ENCODE peak calls at places on chromosomes 5 and 9, in ten cellular contexts. N is stomach, C is ovary, H is transverse colon, S is HepG2, L is esophagus muscularis mucosa, Z is adrenal gland, T is IMR-90, A is body of pancreas, Y is K562. W is an unnamed sample. For H3K4me1 and H3K27me3, the result is how much of the 10 kb centered on the place peaks cover.

GRCh38 chr9:114906922-114907571 is 23.3 kb downstream of the TNFSF8 start:
- DNase-seq in N (no peak), C (no peak), H (no peak), S (peak), L (no peak), Z (no peak), T (peak), A (no peak), Y (no peak), W (no peak)

GRCh38 chr9:86978986-86979385 is 31.7 kb upstream of the GAS1 start:
- DNase-seq in N (no peak), C (no peak), H (no peak), S (no peak), L (no peak), Z (peak), T (peak), A (no peak), Y (no peak), W (no peak)

GRCh38 chr5:172451771-172452197 is 2.5 kb downstream of the SH3PXD2B start:
- DNase-seq in N (peak), C (no peak), H (peak), S (peak), L (no peak), Z (peak), T (peak), A (no peak), Y (no peak), W (no peak)

GRCh38 chr9:93612052-93612795 is 35.8 kb downstream of the PHF2 start:
- DNase-seq in N (no peak), C (no peak), H (no peak), S (no peak), L (no peak), Z (no peak), T (peak), A (no peak), Y (no peak), W (no peak)

GRCh38 chr9:112789493-112789892 is 38.9 kb downstream of the SNX30 start:
- DNase-seq in N (no peak), C (no peak), H (no peak), S (no peak), L (no peak), Z (no peak), T (peak), A (no peak), Y (no peak), W (no peak)

GRCh38 chr5:165143727-165144210 is 1638.3 kb downstream of the MAT2B start:
- DNase-seq in N (no peak), C (no peak), H (no peak), S (no peak), L (no peak), Z (no peak), T (no peak), A (no peak), Y (no peak), W (no peak)

GRCh38 chr5:156460496-156460895 is 133.5 kb downstream of the SGCD start:
- DNase-seq in N (no peak), C (no peak), H (no peak), S (no peak), L (no peak), Z (no peak), T (peak), A (no peak), Y (no peak), W (no peak)

GRCh38 chr5:160923927-160924705 is 72.1 kb upstream of the ATP10B start:
- DNase-seq in N (peak), C (no peak), H (peak), S (peak), L (no peak), Z (no peak), T (no peak), A (peak), Y (no peak), W (no peak)

GRCh38 chr9:107739601-107740082 is 250.1 kb upstream of the KLF4 start:
- DNase-seq in N (peak), C (peak), H (no peak), S (no peak), L (no peak), Z (peak), T (peak), A (no peak), Y (no peak), W (peak)

GRCh38 chr9:100213730-100214477 is 114.9 kb downstream of the INVS start:
- DNase-seq in N (no peak), C (no peak), H (no peak), S (no peak), L (no peak), Z (no peak), T (peak), A (no peak), Y (no peak), W (no peak)

GRCh38 chr9:19976226-19976625 is 187.4 kb upstream of the SLC24A2 start:
- DNase-seq in N (no peak), C (no peak), H (no peak), S (no peak), L (no peak), Z (no peak), T (no peak), A (no peak), Y (no peak), W (no peak)

GRCh38 chr9:23820731-23821399 is 5.2 kb downstream of the ELAVL2 start:
- DNase-seq in N (no peak), C (no peak), H (no peak), S (no peak), L (no peak), Z (no peak), T (no peak), A (no peak), Y (no peak), W (peak)

GRCh38 chr9:110452227-110452801 is 114.7 kb upstream of the TXNDC8 start:
- DNase-seq in N (no peak), C (no peak), H (no peak), S (no peak), L (no peak), Z (no peak), T (peak), A (no peak), Y (no peak), W (no peak)

GRCh38 chr9:131692612-131692976 is 47.3 kb downstream of the RAPGEF1 start:
- DNase-seq in N (no peak), C (no peak), H (no peak), S (no peak), L (no peak), Z (no peak), T (no peak), A (no peak), Y (no peak), W (no peak)

GRCh38 chr9:101738566-101739183 is at the start of gene GRIN3A:
- DNase-seq in N (no peak), C (peak), H (peak), S (no peak), L (no peak), Z (no peak), T (no peak), A (peak), Y (peak), W (peak)

GRCh38 chr9:126615791-126616447 is 2.2 kb downstream of the LMX1B start:
- DNase-seq in N (no peak), C (no peak), H (no peak), S (no peak), L (no peak), Z (no peak), T (no peak), A (no peak), Y (no peak), W (no peak)

GRCh38 chr9:81522721-81523551 is 166.4 kb downstream of the TLE1 start:
- DNase-seq in N (no peak), C (no peak), H (no peak), S (peak), L (no peak), Z (peak), T (peak), A (peak), Y (no peak), W (no peak)

GRCh38 chr5:180607861-180608571 is 16.7 kb upstream of the SCGB3A1 start:
- DNase-seq in N (no peak), C (no peak), H (no peak), S (peak), L (no peak), Z (peak), T (no peak), A (no peak), Y (no peak), W (no peak)

GRCh38 chr9:131876486-131876885 is 136.6 kb upstream of the RAPGEF1 start:
- DNase-seq in N (no peak), C (no peak), H (no peak), S (no peak), L (no peak), Z (no peak), T (no peak), A (no peak), Y (no peak), W (no peak)

GRCh38 chr5:176817369-176817841 is 7.0 kb downstream of the UNC5A start:
- DNase-seq in N (no peak), C (no peak), H (no peak), S (no peak), L (no peak), Z (no peak), T (no peak), A (no peak), Y (no peak), W (no peak)

GRCh38 chr5:21802869-21803490 is 1050.2 kb downstream of the CDH12 start:
- DNase-seq in N (no peak), C (no peak), H (no peak), S (peak), L (no peak), Z (no peak), T (peak), A (no peak), Y (no peak), W (no peak)

GRCh38 chr9:131323629-131324028 is 34.1 kb downstream of the PLPP7 start:
- DNase-seq in N (no peak), C (no peak), H (no peak), S (peak), L (no peak), Z (no peak), T (no peak), A (peak), Y (no peak), W (peak)

GRCh38 chr9:110623462-110624025 is 44.0 kb upstream of the SVEP1 start:
- DNase-seq in N (peak), C (no peak), H (peak), S (peak), L (no peak), Z (peak), T (peak), A (peak), Y (peak), W (no peak)

GRCh38 chr9:136146126-136147037 is 27.7 kb upstream of the TMEM250 start:
- DNase-seq in N (no peak), C (peak), H (no peak), S (no peak), L (no peak), Z (no peak), T (no peak), A (no peak), Y (no peak), W (peak)

GRCh38 chr5:53298841-53299240 is 181.6 kb upstream of the FST start:
- DNase-seq in N (no peak), C (no peak), H (no peak), S (no peak), L (no peak), Z (no peak), T (peak), A (no peak), Y (no peak), W (no peak)

GRCh38 chr5:148966348-148966747 is 96.5 kb downstream of the SH3TC2 start:
- DNase-seq in N (no peak), C (no peak), H (no peak), S (no peak), L (no peak), Z (no peak), T (no peak), A (no peak), Y (no peak), W (no peak)

GRCh38 chr5:78056053-78056452 is 238.4 kb downstream of the AP3B1 start:
- DNase-seq in N (no peak), C (no peak), H (no peak), S (no peak), L (no peak), Z (no peak), T (no peak), A (no peak), Y (no peak), W (no peak)

GRCh38 chr9:133904371-133905090 is 87.6 kb downstream of the VAV2 start:
- DNase-seq in N (no peak), C (no peak), H (no peak), S (no peak), L (no peak), Z (no peak), T (no peak), A (no peak), Y (no peak), W (no peak)

GRCh38 chr9:91949946-91950664 is at the start of gene ROR2:
- DNase-seq in N (peak), C (peak), H (peak), S (no peak), L (no peak), Z (peak), T (peak), A (peak), Y (peak), W (peak)

GRCh38 chr5:142814122-142814521 is 43.9 kb downstream of the ARHGAP26 start:
- DNase-seq in N (no peak), C (no peak), H (no peak), S (no peak), L (no peak), Z (no peak), T (no peak), A (no peak), Y (no peak), W (no peak)

GRCh38 chr5:90020575-90021535 is 388.7 kb downstream of the CETN3 start:
- DNase-seq in N (no peak), C (no peak), H (no peak), S (peak), L (no peak), Z (no peak), T (peak), A (no peak), Y (no peak), W (no peak)

GRCh38 chr9:73200694-73201432 is 49.2 kb downstream of the ANXA1 start:
- DNase-seq in N (no peak), C (no peak), H (no peak), S (peak), L (no peak), Z (no peak), T (peak), A (no peak), Y (peak), W (no peak)

GRCh38 chr5:78360674-78361225 is 333 bp downstream of the SCAMP1 start:
- DNase-seq in N (peak), C (peak), H (peak), S (no peak), L (no peak), Z (peak), T (no peak), A (peak), Y (peak), W (peak)

GRCh38 chr9:91034521-91034920 is 232.9 kb downstream of the SYK start:
- DNase-seq in N (no peak), C (no peak), H (peak), S (no peak), L (peak), Z (no peak), T (no peak), A (no peak), Y (no peak), W (no peak)

GRCh38 chr5:67487862-67488261 is 291.3 kb upstream of the CD180 start:
- DNase-seq in N (no peak), C (no peak), H (no peak), S (no peak), L (no peak), Z (no peak), T (no peak), A (no peak), Y (no peak), W (no peak)

GRCh38 chr5:98066910-98067309 is 706.6 kb upstream of the RGMB start:
- DNase-seq in N (no peak), C (no peak), H (no peak), S (no peak), L (no peak), Z (no peak), T (peak), A (no peak), Y (no peak), W (no peak)

GRCh38 chr5:76818844-76819831 is at the start of gene F2RL1:
- DNase-seq in N (peak), C (no peak), H (peak), S (peak), L (no peak), Z (peak), T (peak), A (peak), Y (peak), W (peak)

GRCh38 chr9:15714746-15715145 is 161.9 kb downstream of the CCDC171 start:
- DNase-seq in N (no peak), C (no peak), H (no peak), S (no peak), L (no peak), Z (no peak), T (peak), A (no peak), Y (no peak), W (no peak)

GRCh38 chr9:15718423-15718822 is 165.6 kb downstream of the CCDC171 start:
- DNase-seq in N (no peak), C (no peak), H (no peak), S (no peak), L (no peak), Z (no peak), T (no peak), A (no peak), Y (no peak), W (no peak)

GRCh38 chr9:15711531-15712295 is 158.9 kb downstream of the CCDC171 start:
- DNase-seq in N (no peak), C (no peak), H (no peak), S (no peak), L (no peak), Z (no peak), T (peak), A (no peak), Y (no peak), W (no peak)

GRCh38 chr9:15720861-15721260 is 168.0 kb downstream of the CCDC171 start:
- DNase-seq in N (no peak), C (no peak), H (no peak), S (no peak), L (no peak), Z (no peak), T (no peak), A (no peak), Y (no peak), W (no peak)

DNA sequence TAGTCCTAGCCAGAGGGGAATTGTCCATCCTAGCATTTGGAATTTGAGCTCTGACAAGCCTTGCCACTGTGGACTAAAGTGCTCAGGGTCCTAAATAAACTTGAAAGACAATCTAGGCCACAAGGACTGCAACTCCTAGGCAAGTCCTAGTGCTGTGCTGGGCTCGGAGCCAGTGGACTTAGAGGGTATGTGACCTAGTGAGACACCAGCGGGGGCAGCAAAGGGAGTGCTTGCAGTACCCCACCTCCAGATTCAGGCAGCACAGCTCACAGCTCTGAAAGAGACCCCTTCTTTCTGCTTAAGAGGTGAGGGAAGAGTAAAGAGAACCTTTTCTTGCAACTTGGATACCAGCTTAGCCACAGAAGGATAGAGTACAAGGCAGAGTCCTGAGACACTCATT is 164.4 kb downstream of the CCDC171 start:
- DNase-seq in N (no peak), C (no peak), H (no peak), S (no peak), L (no peak), Z (no peak), T (no peak), A (no peak), Y (no peak), W (no peak)
- H3K4me1 ChIP-seq in N (under half), C (under half), H (under half), S (under half), L (under half), Z (under half), T (under half), A (under half), Y (under half), W (under half)

DNA sequence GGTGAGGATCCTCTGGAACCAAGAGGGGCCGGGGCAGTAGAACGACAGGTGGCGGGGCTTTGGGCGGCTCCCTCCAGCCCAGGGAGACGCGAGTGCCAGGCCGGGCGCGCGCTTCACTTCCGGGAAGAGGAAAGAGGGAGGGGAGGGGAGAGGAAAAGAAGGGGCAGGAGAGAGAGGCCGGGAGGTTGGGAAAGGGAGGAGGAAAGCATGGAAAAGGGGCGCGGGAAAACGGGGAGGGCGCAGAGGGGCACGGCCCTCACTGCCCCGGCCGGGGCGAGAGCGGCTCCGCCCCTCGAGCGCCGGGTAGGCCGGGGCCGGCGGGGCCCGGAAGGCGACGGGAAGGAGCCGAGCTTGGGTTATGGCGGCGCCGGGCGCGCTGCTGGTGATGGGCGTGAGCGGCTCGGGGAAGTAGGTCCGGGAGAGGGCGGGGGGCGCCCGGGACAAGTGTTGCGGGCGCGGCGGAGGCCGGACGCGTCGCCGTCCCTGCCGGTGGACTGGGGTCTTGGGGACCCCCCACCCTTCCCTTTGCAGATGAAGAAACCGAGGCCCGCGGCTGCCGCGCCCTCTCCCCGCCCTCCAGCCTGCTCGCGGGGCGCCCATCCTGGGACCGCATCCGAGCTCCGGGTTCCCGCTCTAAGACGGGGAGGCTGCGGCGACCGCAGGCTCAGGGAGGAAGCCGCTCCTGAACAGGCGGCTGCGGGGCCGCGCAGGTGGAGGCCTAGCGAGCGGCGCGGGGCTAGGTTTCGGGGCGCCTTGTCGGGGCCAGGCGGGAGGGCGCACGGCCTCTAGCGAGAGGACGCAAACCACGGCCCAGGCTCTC is at the start of gene IDNK:
- DNase-seq in N (peak), C (peak), H (peak), S (peak), L (no peak), Z (peak), T (peak), A (peak), Y (peak), W (peak)
- TF ChIP-seq POLR2A in N (no peak), C (no peak), H (peak), S (peak), L (no peak), Z (peak), T (peak), A (peak), Y (peak), W (no peak)

GRCh38 chr5:179369530-179369884 is 24.2 kb upstream of the ADAMTS2 start:
- DNase-seq in N (no peak), C (no peak), H (no peak), S (no peak), L (no peak), Z (no peak), T (no peak), A (no peak), Y (no peak), W (no peak)
- H3K27me3 ChIP-seq in N (under half), C (under half), H (under half), S (half or more), L (under half), Z (under half), T (under half), A (under half), Y (under half), W (under half)

DNA sequence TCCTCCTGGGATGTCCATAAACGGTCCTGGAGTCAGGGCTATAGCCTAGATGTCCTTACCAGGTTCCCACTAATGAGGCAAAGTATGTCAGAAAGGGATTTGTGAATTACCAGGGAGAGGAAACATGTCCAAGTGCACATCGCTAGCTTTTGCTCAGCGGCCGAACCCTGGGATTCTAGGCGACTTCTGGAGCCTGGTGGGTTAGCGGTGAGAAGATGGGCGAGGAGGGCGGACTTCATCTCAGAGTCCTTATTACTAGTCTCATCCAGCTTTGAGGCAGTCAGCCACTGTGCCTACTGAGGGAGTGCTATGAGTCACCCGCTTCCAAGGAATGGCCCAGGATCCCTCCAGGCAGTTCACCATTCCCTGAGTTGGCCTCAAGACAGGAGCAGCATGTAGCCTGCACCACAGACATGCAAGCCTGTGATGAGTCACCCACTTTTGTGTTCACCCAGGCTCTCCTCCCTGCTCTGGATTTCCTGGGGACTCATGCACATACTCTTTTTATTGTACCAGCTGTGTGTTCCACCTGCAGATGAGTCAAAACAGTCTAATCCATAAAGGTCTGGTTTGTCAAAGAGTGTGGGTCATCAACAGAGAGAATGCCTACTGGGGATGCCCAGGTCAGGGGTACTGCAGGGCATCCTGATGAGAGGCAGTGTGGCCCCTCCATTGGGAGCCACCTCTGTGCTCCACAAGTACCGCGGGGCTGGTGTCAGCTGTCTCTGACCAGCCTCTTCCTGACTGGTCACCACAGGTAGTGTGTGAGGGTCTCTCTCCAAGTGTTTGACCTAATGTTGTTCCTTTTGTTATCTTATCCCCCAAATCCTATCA is 20.2 kb downstream of the SLC22A5 start:
- DNase-seq in N (peak), C (peak), H (peak), S (no peak), L (peak), Z (peak), T (peak), A (no peak), Y (no peak), W (no peak)
- H3K4me1 ChIP-seq in N (half or more), C (under half), H (under half), S (under half), L (half or more), Z (under half), T (under half), A (under half), Y (under half), W (half or more)